ENCODE peak calls at places on chromosome 4, in seven cellular contexts. Y is T47D, G is SK-N-SH, S is HCT116, P is GM12878, N is HepG2, I is K562. U is an unnamed sample.

GRCh38 chr4:1351854-1352633 is 5.0 kb downstream of the UVSSA start:
- DNase-seq in P (peak; percentile 20), S (peak; percentile 50), I (peak; percentile 82), Y (peak; percentile 89), N (peak; percentile 52), G (peak; percentile 91), U (peak; percentile 99)

GRCh38 chr4:38529189-38530115 is 134.5 kb upstream of the KLF3 start:
- DNase-seq in S (no peak), P (peak; percentile 35), N (no peak), G (no peak), Y (peak; percentile 5), I (peak; percentile 95), U (no peak)

GRCh38 chr4:1403591-1404572 is 2.4 kb downstream of the NKX1-1 start:
- DNase-seq in Y (no peak), S (no peak), N (no peak), I (no peak), G (peak; percentile 50), P (no peak), U (no peak)

GRCh38 chr4:156764145-156764544 is 207.5 kb downstream of the PDGFC start:
- DNase-seq in Y (no peak), I (no peak), P (no peak), S (no peak), N (no peak), G (no peak), U (no peak)

GRCh38 chr4:151865327-151865726 is 104.5 kb upstream of the GATB start:
- DNase-seq in Y (no peak), S (no peak), N (no peak), I (no peak), G (peak; percentile 12), P (no peak), U (no peak)

GRCh38 chr4:144579411-144580020 is 66.4 kb upstream of the HHIP start:
- DNase-seq in G (no peak), S (no peak), I (no peak), Y (no peak), P (no peak), N (no peak), U (no peak)

GRCh38 chr4:41322613-41323012 is 65.9 kb downstream of the UCHL1 start:
- DNase-seq in S (no peak), P (no peak), I (no peak), N (no peak), Y (no peak), G (no peak), U (peak; percentile 10)

GRCh38 chr4:141933978-141934377 is 297.6 kb downstream of the IL15 start:
- DNase-seq in I (no peak), G (no peak), Y (no peak), S (no peak), N (no peak), P (no peak), U (no peak)

GRCh38 chr4:6781113-6781512 is 1.4 kb upstream of the KIAA0232 start:
- DNase-seq in I (no peak), N (no peak), Y (no peak), P (no peak), S (no peak), G (no peak), U (no peak)

GRCh38 chr4:122329876-122330595 is 48.8 kb upstream of the ADAD1 start:
- DNase-seq in G (no peak), N (no peak), P (no peak), S (no peak), Y (no peak), I (no peak), U (no peak)

GRCh38 chr4:167930171-167930570 is 162.2 kb upstream of the ANXA10 start:
- DNase-seq in Y (no peak), G (no peak), I (no peak), N (no peak), S (no peak), P (no peak), U (peak; percentile 25)

GRCh38 chr4:149911995-149912394 is 96.4 kb upstream of the IQCM start:
- DNase-seq in S (no peak), P (no peak), Y (no peak), I (no peak), G (no peak), N (no peak), U (no peak)

GRCh38 chr4:75786526-75786925 is 62.1 kb downstream of the USO1 start:
- DNase-seq in G (no peak), S (no peak), I (no peak), Y (no peak), N (no peak), P (no peak), U (no peak)
- TF ChIP-seq JUND in G (no peak), S (no peak), I (no peak), Y (no peak), N (no peak), P (no peak), U (no peak)

GRCh38 chr4:113997206-113997605 is 17.8 kb upstream of the ARSJ start:
- DNase-seq in P (no peak), I (no peak), Y (no peak), S (no peak), G (no peak), N (no peak), U (no peak)
- TF ChIP-seq JUND in P (no peak), I (no peak), Y (no peak), S (no peak), G (no peak), N (no peak), U (no peak)

DNA sequence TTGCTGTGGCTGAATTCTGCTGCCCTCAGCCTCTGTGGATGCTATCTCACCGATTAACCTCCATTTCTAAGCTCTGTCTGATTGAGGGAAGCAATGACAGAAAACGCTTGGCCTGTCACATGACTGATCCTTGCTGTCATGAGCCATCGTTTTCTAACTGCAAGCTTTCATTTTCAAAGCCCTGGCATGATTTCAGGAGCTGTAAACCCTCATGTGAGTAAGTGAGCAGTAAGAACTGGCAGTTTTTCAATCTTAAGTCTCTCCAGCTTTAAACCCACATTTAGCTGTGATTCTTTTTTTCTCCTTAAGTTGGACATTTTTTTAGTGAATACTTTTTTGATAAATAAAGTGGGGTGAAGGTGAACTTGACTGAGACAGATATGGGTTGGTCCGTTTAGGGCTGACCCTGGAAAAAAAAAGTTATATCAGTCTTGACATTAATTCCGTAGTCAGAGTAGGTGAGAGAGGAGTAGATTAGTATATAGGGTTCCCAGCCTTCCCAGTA is 180.9 kb upstream of the PGRMC2 start:
- DNase-seq in N (no peak), P (no peak), S (no peak), I (peak; percentile 69), Y (no peak), G (peak; percentile 37), U (no peak)
- TF ChIP-seq JUND in N (no peak), P (no peak), S (no peak), I (peak; percentile 43), Y (no peak), G (no peak), U (no peak)

GRCh38 chr4:11585506-11585905 is 156.8 kb upstream of the HS3ST1 start:
- DNase-seq in I (no peak), Y (peak; percentile 3), N (no peak), G (no peak), P (no peak), S (peak; percentile 34), U (no peak)
- TF ChIP-seq JUND in I (no peak), Y (no peak), N (no peak), G (no peak), P (no peak), S (peak; percentile 36), U (no peak)